ENCODE peak calls at places on chromosome 5, in six cellular contexts. X is RWPE1, G is GM06990, D is progenitor cell of endocrine pancreas, M is cardiac muscle cell, Y is pancreas. Q is an unnamed sample.

GRCh38 chr5:57478826-57479225 is 3.8 kb downstream of the ACTBL2 start:
- DNase-seq in D (no peak), X (no peak), G (no peak), M (no peak), Y (no peak), Q (no peak)

GRCh38 chr5:600551-601541 is 11.3 kb upstream of the CEP72 start:
- DNase-seq in D (no peak), X (no peak), M (no peak), G (no peak), Y (peak; percentile 76), Q (no peak)

GRCh38 chr5:10635257-10635860 is 71.5 kb downstream of the ANKRD33B start:
- DNase-seq in G (peak; percentile 79), D (no peak), M (peak; percentile 22), Y (no peak), X (peak; percentile 87), Q (no peak)

GRCh38 chr5:142210011-142210410 is 101.4 kb downstream of the NDFIP1 start:
- DNase-seq in X (no peak), Y (no peak), M (no peak), D (no peak), G (no peak), Q (no peak)

GRCh38 chr5:145178667-145179523 is 656.2 kb downstream of the PRELID2 start:
- DNase-seq in G (no peak), Y (no peak), M (peak; percentile 11), D (no peak), X (no peak), Q (no peak)

GRCh38 chr5:176533894-176534611 is 3.1 kb downstream of the RNF44 start:
- DNase-seq in X (peak; percentile 53), M (no peak), G (no peak), Y (peak; percentile 70), D (no peak), Q (peak; percentile 52)

GRCh38 chr5:42719034-42719433 is 37.6 kb upstream of the CCDC152 start:
- DNase-seq in Y (no peak), D (no peak), X (no peak), G (no peak), M (no peak), Q (no peak)

GRCh38 chr5:153749941-153750340 is 259.5 kb downstream of the GRIA1 start:
- DNase-seq in G (no peak), X (no peak), D (no peak), M (no peak), Y (no peak), Q (no peak)

GRCh38 chr5:2687746-2688145 is 63.7 kb downstream of the IRX2 start:
- DNase-seq in M (no peak), Y (no peak), G (no peak), D (no peak), X (no peak), Q (no peak)

GRCh38 chr5:104146652-104147051 is 584.1 kb upstream of the NUDT12 start:
- DNase-seq in X (no peak), Y (no peak), G (no peak), D (no peak), M (no peak), Q (no peak)

GRCh38 chr5:146962801-146963355 is 84.3 kb upstream of the PPP2R2B start:
- DNase-seq in Y (no peak), M (peak; percentile 68), X (peak; percentile 26), D (no peak), G (no peak), Q (no peak)

GRCh38 chr5:68222310-68222709 is 6.8 kb downstream of the PIK3R1 start:
- DNase-seq in X (no peak), Y (no peak), M (no peak), D (no peak), G (no peak), Q (no peak)

GRCh38 chr5:3858524-3858923 is 262.9 kb downstream of the IRX1 start:
- DNase-seq in X (no peak), D (no peak), Y (no peak), M (no peak), G (no peak), Q (no peak)

GRCh38 chr5:128271859-128272446 is 188.4 kb downstream of the SLC12A2 start:
- DNase-seq in Y (no peak), G (no peak), X (peak; percentile 63), M (peak; percentile 83), D (no peak), Q (no peak)

GRCh38 chr5:95704150-95704549 is 21.4 kb upstream of the SPATA9 start:
- DNase-seq in Y (no peak), M (no peak), X (no peak), G (no peak), D (no peak), Q (no peak)

GRCh38 chr5:3325206-3325605 is 270.4 kb upstream of the IRX1 start:
- DNase-seq in G (no peak), Y (no peak), D (no peak), M (no peak), X (no peak), Q (no peak)

GRCh38 chr5:420632-421286 is 22.2 kb upstream of the EXOC3 start:
- DNase-seq in X (no peak), M (no peak), G (no peak), Y (no peak), D (no peak), Q (no peak)

GRCh38 chr5:63957617-63958016 is 4.6 kb downstream of the HTR1A start:
- DNase-seq in G (no peak), X (no peak), M (no peak), D (no peak), Y (no peak), Q (no peak)

GRCh38 chr5:63961125-63961597 is 1.1 kb downstream of the HTR1A start:
- DNase-seq in Y (no peak), M (no peak), G (no peak), D (no peak), X (no peak), Q (no peak)

GRCh38 chr5:63958654-63959053 is 3.6 kb downstream of the HTR1A start:
- DNase-seq in X (no peak), M (no peak), Y (no peak), G (no peak), D (no peak), Q (no peak)

GRCh38 chr5:63960646-63961045 is 1.6 kb downstream of the HTR1A start:
- DNase-seq in G (no peak), M (no peak), X (no peak), Y (no peak), D (no peak), Q (no peak)

GRCh38 chr5:63959177-63959982 is 2.9 kb downstream of the HTR1A start:
- DNase-seq in G (no peak), X (no peak), Y (peak; percentile 49), M (peak; percentile 15), D (peak; percentile 70), Q (no peak)
- TF ChIP-seq CTCF in G (no peak), X (no peak), Y (no peak), M (peak; percentile 3), D (peak; percentile 84), Q (no peak)

GRCh38 chr5:18281947-18282557 is 647.8 kb downstream of the TAF11L14 start:
- DNase-seq in M (peak; percentile 70), X (peak; percentile 66), G (no peak), D (no peak), Y (no peak), Q (no peak)
- TF ChIP-seq CTCF in M (peak; percentile 56), X (peak; percentile 62), G (peak; percentile 23), D (peak; percentile 62), Y (no peak), Q (no peak)

DNA sequence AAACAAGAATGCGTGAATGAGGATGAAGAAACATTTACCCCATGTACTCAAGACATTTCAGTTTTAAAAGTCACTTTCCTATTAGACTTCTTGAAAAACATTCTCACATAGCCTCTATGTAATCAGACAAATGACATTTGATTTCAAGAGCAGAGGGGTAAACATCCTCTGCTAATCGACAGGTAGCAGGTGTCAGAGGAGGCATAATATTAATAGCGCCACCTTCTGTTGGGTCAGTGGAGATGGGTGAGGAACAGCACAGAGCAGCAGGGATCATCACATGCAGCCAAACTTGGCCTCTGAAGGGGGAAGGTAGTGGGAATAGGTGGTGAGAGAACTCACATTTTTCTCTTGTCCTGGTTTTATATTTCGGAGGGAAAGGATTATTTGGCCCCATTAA is 3.3 kb upstream of the LSM11 start:
- DNase-seq in X (peak; percentile 39), Y (no peak), D (no peak), M (peak; percentile 18), G (no peak), Q (no peak)
- TF ChIP-seq CTCF in X (peak; percentile 44), Y (no peak), D (peak; percentile 50), M (peak; percentile 45), G (peak; percentile 60), Q (no peak)

GRCh38 chr5:126776499-126777256 is at the start of gene LMNB1:
- DNase-seq in D (peak; percentile 96), M (peak; percentile 98), Y (peak; percentile 94), X (peak; percentile 97), G (peak; percentile 98), Q (peak; percentile 96)
- TF ChIP-seq CTCF in D (peak; percentile 19), M (no peak), Y (no peak), X (no peak), G (no peak), Q (no peak)

Q was measured in natural killer cell.